ENCODE peak calls at places on chromosomes 7 and 10, in five cellular contexts. O is fibroblast of pulmonary artery, R is Panc1, L is anterior cingulate cortex, X is foreskin fibroblast. K is an unnamed sample.

GRCh38 chr10:95133016-95133752 is 60.9 kb upstream of the ACSM6 start:
- DNase-seq in L (no peak), X (peak), O (peak), R (peak), K (no peak)

GRCh38 chr10:58517071-58517470 is 4.4 kb downstream of the BICC1 start:
- DNase-seq in L (no peak), X (no peak), O (no peak), R (no peak), K (no peak)

GRCh38 chr10:12708921-12709320 is 292.6 kb downstream of the CCDC3 start:
- DNase-seq in O (no peak), X (peak), R (no peak), L (peak), K (no peak)

GRCh38 chr10:98619446-98619845 is 172.7 kb upstream of the HPS1 start:
- DNase-seq in L (no peak), O (no peak), R (no peak), X (no peak), K (no peak)

GRCh38 chr7:38950309-38950708 is 27.4 kb upstream of the POU6F2 start:
- DNase-seq in O (peak), L (no peak), X (no peak), R (no peak), K (no peak)

GRCh38 chr7:86932038-86932512 is 127.4 kb downstream of the ELAPOR2 start:
- DNase-seq in O (peak), X (peak), R (no peak), L (peak), K (no peak)

GRCh38 chr10:70695241-70696030 is 23.1 kb downstream of the ADAMTS14 start:
- DNase-seq in L (no peak), O (no peak), R (no peak), X (peak), K (no peak)

GRCh38 chr10:13087986-13088618 is 11.9 kb upstream of the OPTN start:
- DNase-seq in O (peak), R (no peak), X (peak), L (no peak), K (no peak)

GRCh38 chr10:6269953-6270867 is 67.5 kb downstream of the PFKFB3 start:
- DNase-seq in L (no peak), R (no peak), O (no peak), X (no peak), K (no peak)

GRCh38 chr7:129041142-129041928 is 13.6 kb downstream of the TNPO3 start:
- DNase-seq in X (no peak), O (no peak), R (no peak), L (no peak), K (no peak)

GRCh38 chr7:129946282-129946681 is 6.5 kb downstream of the UBE2H start:
- DNase-seq in O (no peak), R (no peak), L (no peak), X (no peak), K (no peak)

GRCh38 chr10:85995791-85996190 is 370.8 kb downstream of the GRID1 start:
- DNase-seq in O (peak), L (no peak), X (peak), R (no peak), K (no peak)

GRCh38 chr10:63103971-63104409 is 29.1 kb upstream of the NRBF2 start:
- DNase-seq in R (no peak), X (peak), O (no peak), L (no peak), K (no peak)

GRCh38 chr7:121107923-121108498 is 119.5 kb downstream of the CPED1 start:
- DNase-seq in R (peak), L (no peak), O (peak), X (peak), K (peak)

GRCh38 chr7:134669845-134670373 is 23.3 kb downstream of the BPGM start:
- DNase-seq in O (peak), R (peak), X (peak), L (no peak), K (no peak)

GRCh38 chr7:126222782-126223181 is 1030.0 kb downstream of the GRM8 start:
- DNase-seq in O (no peak), R (no peak), X (no peak), L (no peak), K (no peak)

GRCh38 chr10:30617070-30617469 is 12.5 kb downstream of the LYZL2 start:
- DNase-seq in O (no peak), L (no peak), R (no peak), X (no peak), K (no peak)

GRCh38 chr7:112192236-112193154 is 13.7 kb downstream of the DOCK4 start:
- DNase-seq in L (no peak), O (peak), X (peak), R (peak), K (no peak)

K was measured in frontal cortex.